ENCODE peak calls at places on chromosome 3, in eight cellular contexts. W is retinal pigment epithelial cell; J is HEK293T; F is effector memory CD8-positive, alpha-beta T cell; Y is substantia nigra; B is LoVo; T is T-cell; N is AG09319. E is an unnamed sample.

GRCh38 chr3:186705882-186706780 is 11.0 kb upstream of the KNG1 start:
- DNase-seq in W (no peak), J (no peak), F (peak; percentile 23), Y (no peak), B (no peak), T (peak; percentile 17), N (no peak), E (peak; percentile 71)

GRCh38 chr3:146085678-146086077 is 75.3 kb downstream of the PLOD2 start:
- DNase-seq in W (no peak), J (no peak), F (no peak), Y (no peak), B (no peak), T (no peak), N (no peak), E (no peak)

GRCh38 chr3:149215474-149215873 is 6.2 kb downstream of the CP start:
- DNase-seq in W (no peak), J (no peak), F (no peak), Y (no peak), B (no peak), T (no peak), N (peak; percentile 25), E (no peak)

GRCh38 chr3:16828815-16829214 is 55.9 kb upstream of the PLCL2 start:
- DNase-seq in W (peak; percentile 25), J (peak; percentile 48), F (peak; percentile 42), Y (no peak), B (peak; percentile 24), T (peak; percentile 57), N (no peak), E (peak; percentile 47)

GRCh38 chr3:57961177-57961827 is 46.9 kb upstream of the FLNB start:
- DNase-seq in W (no peak), J (no peak), F (no peak), Y (no peak), B (no peak), T (no peak), N (no peak), E (no peak)

GRCh38 chr3:39383190-39383912 is at the start of gene SLC25A38:
- DNase-seq in W (peak; percentile 64), J (peak; percentile 81), F (peak; percentile 79), Y (no peak), B (peak; percentile 87), T (peak; percentile 81), N (no peak), E (peak; percentile 73)

GRCh38 chr3:131193671-131194291 is 167.1 kb downstream of the NEK11 start:
- DNase-seq in W (no peak), J (peak; percentile 16), F (no peak), Y (no peak), B (no peak), T (no peak), N (no peak), E (no peak)

GRCh38 chr3:182668974-182669373 is 124.3 kb upstream of the ATP11B start:
- DNase-seq in W (no peak), J (no peak), F (no peak), Y (no peak), B (no peak), T (no peak), N (no peak), E (no peak)

GRCh38 chr3:184777566-184778356 is 34.2 kb upstream of the VPS8 start:
- DNase-seq in W (peak; percentile 84), J (peak; percentile 71), F (peak; percentile 81), Y (peak; percentile 69), B (peak; percentile 83), T (peak; percentile 86), N (peak; percentile 93), E (peak; percentile 89)

GRCh38 chr3:185930393-185931107 is 7.3 kb downstream of the TRA2B start:
- DNase-seq in W (no peak), J (no peak), F (no peak), Y (no peak), B (no peak), T (no peak), N (no peak), E (no peak)

GRCh38 chr3:180280601-180281000 is 243.9 kb upstream of the PEX5L start:
- DNase-seq in W (no peak), J (no peak), F (no peak), Y (no peak), B (no peak), T (no peak), N (no peak), E (no peak)